ENCODE peak calls at places on chromosomes 2 and 18, in six cellular contexts. One of them, this sample, is unnamed.

GRCh38 chr2:21779786-21780185 is 656.0 kb downstream of the TDRD15 start:
- DNase-seq in H1: no peak
- DNase-seq in WTC11: no peak
- DNase-seq in HCT116: no peak
- DNase-seq in HepG2: no peak
- DNase-seq in K562: no peak
- DNase-seq in this sample: no peak

GRCh38 chr18:47143899-47144485 is 6.3 kb downstream of the HDHD2 start:
- DNase-seq in H1: no peak
- DNase-seq in WTC11: no peak
- DNase-seq in HCT116: no peak
- DNase-seq in HepG2: no peak
- DNase-seq in K562: no peak
- DNase-seq in this sample: no peak

GRCh38 chr2:86750240-86750839 is 30.2 kb downstream of the RMND5A start:
- DNase-seq in H1: no peak
- DNase-seq in WTC11: no peak
- DNase-seq in HCT116: no peak
- DNase-seq in HepG2: no peak
- DNase-seq in K562: no peak
- DNase-seq in this sample: no peak

GRCh38 chr2:45769786-45770576 is 118.5 kb downstream of the PRKCE start:
- DNase-seq in H1: no peak
- DNase-seq in WTC11: no peak
- DNase-seq in HCT116: no peak
- DNase-seq in HepG2: no peak
- DNase-seq in K562: no peak
- DNase-seq in this sample: no peak

GRCh38 chr2:79131687-79132086 is 11.4 kb downstream of the REG1A start:
- DNase-seq in H1: no peak
- DNase-seq in WTC11: no peak
- DNase-seq in HCT116: no peak
- DNase-seq in HepG2: no peak
- DNase-seq in K562: no peak
- DNase-seq in this sample: no peak

GRCh38 chr2:23286765-23287155 is 98.2 kb upstream of the KLHL29 start:
- DNase-seq in H1: no peak
- DNase-seq in WTC11: no peak
- DNase-seq in HCT116: no peak
- DNase-seq in HepG2: no peak
- DNase-seq in K562: no peak
- DNase-seq in this sample: no peak

GRCh38 chr2:164430166-164430783 is 191.0 kb downstream of the GRB14 start:
- DNase-seq in H1: no peak
- DNase-seq in WTC11: peak
- DNase-seq in HCT116: peak
- DNase-seq in HepG2: peak
- DNase-seq in K562: no peak
- DNase-seq in this sample: peak

GRCh38 chr2:228866781-228867180 is 404.3 kb downstream of the PID1 start:
- DNase-seq in H1: no peak
- DNase-seq in WTC11: no peak
- DNase-seq in HCT116: no peak
- DNase-seq in HepG2: no peak
- DNase-seq in K562: no peak
- DNase-seq in this sample: no peak

GRCh38 chr2:221335106-221335505 is 237.0 kb downstream of the EPHA4 start:
- DNase-seq in H1: no peak
- DNase-seq in WTC11: no peak
- DNase-seq in HCT116: no peak
- DNase-seq in HepG2: no peak
- DNase-seq in K562: no peak
- DNase-seq in this sample: no peak

GRCh38 chr2:169363570-169364150 is 1.3 kb upstream of the LRP2 start:
- DNase-seq in H1: peak
- DNase-seq in WTC11: peak
- DNase-seq in HCT116: no peak
- DNase-seq in HepG2: no peak
- DNase-seq in K562: peak
- DNase-seq in this sample: peak

GRCh38 chr18:56286775-56287174 is 351.6 kb downstream of the TXNL1 start:
- DNase-seq in H1: no peak
- DNase-seq in WTC11: no peak
- DNase-seq in HCT116: no peak
- DNase-seq in HepG2: no peak
- DNase-seq in K562: no peak
- DNase-seq in this sample: no peak

GRCh38 chr2:48768669-48769068 is 13.1 kb upstream of the LHCGR start:
- DNase-seq in H1: no peak
- DNase-seq in WTC11: no peak
- DNase-seq in HCT116: no peak
- DNase-seq in HepG2: no peak
- DNase-seq in K562: no peak
- DNase-seq in this sample: no peak

GRCh38 chr2:111715987-111716900 is 167.7 kb downstream of the ANAPC1 start:
- DNase-seq in H1: no peak
- DNase-seq in WTC11: no peak
- DNase-seq in HCT116: no peak
- DNase-seq in HepG2: peak
- DNase-seq in K562: no peak
- DNase-seq in this sample: no peak

GRCh38 chr2:53452957-53453748 is 314.5 kb upstream of the CHAC2 start:
- DNase-seq in H1: no peak
- DNase-seq in WTC11: no peak
- DNase-seq in HCT116: no peak
- DNase-seq in HepG2: no peak
- DNase-seq in K562: no peak
- DNase-seq in this sample: no peak

GRCh38 chr2:240509667-240510512 is 47.9 kb downstream of the ANKMY1 start:
- DNase-seq in H1: no peak
- DNase-seq in WTC11: no peak
- DNase-seq in HCT116: no peak
- DNase-seq in HepG2: no peak
- DNase-seq in K562: no peak
- DNase-seq in this sample: no peak

GRCh38 chr18:48454146-48454796 is 45.1 kb upstream of the ZBTB7C start:
- DNase-seq in H1: no peak
- DNase-seq in WTC11: no peak
- DNase-seq in HCT116: no peak
- DNase-seq in HepG2: peak
- DNase-seq in K562: no peak
- DNase-seq in this sample: no peak

GRCh38 chr2:69012310-69013122 is 463 bp upstream of the ANTXR1 start:
- DNase-seq in H1: peak
- DNase-seq in WTC11: no peak
- DNase-seq in HCT116: peak
- DNase-seq in HepG2: peak
- DNase-seq in K562: peak
- DNase-seq in this sample: no peak

GRCh38 chr18:62437520-62438329 is 85.1 kb upstream of the ZCCHC2 start:
- DNase-seq in H1: no peak
- DNase-seq in WTC11: no peak
- DNase-seq in HCT116: no peak
- DNase-seq in HepG2: no peak
- DNase-seq in K562: no peak
- DNase-seq in this sample: no peak

GRCh38 chr2:210399440-210400041 is 77.0 kb downstream of the LANCL1 start:
- DNase-seq in H1: no peak
- DNase-seq in WTC11: no peak
- DNase-seq in HCT116: peak
- DNase-seq in HepG2: peak
- DNase-seq in K562: no peak
- DNase-seq in this sample: no peak

GRCh38 chr18:35497006-35497333 is 790 bp downstream of the INO80C start:
- DNase-seq in H1: no peak
- DNase-seq in WTC11: no peak
- DNase-seq in HCT116: no peak
- DNase-seq in HepG2: no peak
- DNase-seq in K562: no peak
- DNase-seq in this sample: no peak

GRCh38 chr18:46042571-46043123 is 29.4 kb downstream of the PSTPIP2 start:
- DNase-seq in H1: no peak
- DNase-seq in WTC11: no peak
- DNase-seq in HCT116: no peak
- DNase-seq in HepG2: no peak
- DNase-seq in K562: no peak
- DNase-seq in this sample: no peak

GRCh38 chr2:133948610-133949290 is 305.1 kb upstream of the MGAT5 start:
- DNase-seq in H1: no peak
- DNase-seq in WTC11: no peak
- DNase-seq in HCT116: no peak
- DNase-seq in HepG2: no peak
- DNase-seq in K562: no peak
- DNase-seq in this sample: no peak

GRCh38 chr2:12151716-12152115 is 405.3 kb downstream of the LPIN1 start:
- DNase-seq in H1: no peak
- DNase-seq in WTC11: no peak
- DNase-seq in HCT116: no peak
- DNase-seq in HepG2: no peak
- DNase-seq in K562: no peak
- DNase-seq in this sample: no peak

GRCh38 chr2:12152888-12153287 is 406.5 kb downstream of the LPIN1 start:
- DNase-seq in H1: no peak
- DNase-seq in WTC11: no peak
- DNase-seq in HCT116: no peak
- DNase-seq in HepG2: no peak
- DNase-seq in K562: no peak
- DNase-seq in this sample: no peak

DNA sequence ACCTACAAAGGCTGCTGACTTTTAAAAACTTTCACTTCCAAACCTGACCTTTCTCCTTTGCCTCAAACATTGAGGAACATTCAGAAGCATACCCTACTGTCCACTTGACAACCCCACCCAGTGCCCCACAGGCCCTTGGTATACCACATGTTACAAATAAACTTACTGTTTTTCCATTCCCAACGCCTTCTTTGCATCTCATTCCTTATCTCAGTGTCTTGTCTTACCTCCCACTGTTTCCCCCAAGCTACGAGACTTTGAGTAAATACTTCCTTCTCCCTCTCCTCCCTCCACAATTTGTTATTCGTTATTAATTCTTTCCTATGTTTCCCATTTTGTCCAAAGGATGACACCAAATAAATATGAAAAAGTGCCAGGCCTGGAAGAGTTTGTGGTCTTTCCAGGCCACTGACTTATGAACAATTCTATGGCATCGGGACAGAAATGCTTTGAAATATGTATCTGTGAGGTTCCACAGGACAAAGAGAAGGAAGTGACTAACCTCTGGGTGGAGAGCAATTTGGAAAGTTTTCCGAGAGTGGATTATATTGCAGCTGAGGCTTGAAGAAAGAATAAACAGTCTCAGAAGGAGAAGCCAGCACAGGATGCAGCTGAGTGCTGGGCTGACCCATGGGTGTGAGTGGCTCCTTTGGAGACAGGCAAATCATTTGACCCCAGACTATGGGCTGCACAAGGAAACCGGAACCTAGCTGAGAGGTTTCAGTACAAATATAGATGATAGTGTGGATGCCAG is 409.1 kb downstream of the LPIN1 start:
- DNase-seq in H1: no peak
- DNase-seq in WTC11: no peak
- DNase-seq in HCT116: peak
- DNase-seq in HepG2: no peak
- DNase-seq in K562: no peak
- DNase-seq in this sample: no peak
- TF ChIP-seq SP1 in H1: no peak
- TF ChIP-seq SP1 in WTC11: no peak
- TF ChIP-seq SP1 in HCT116: peak
- TF ChIP-seq SP1 in HepG2: no peak
- TF ChIP-seq SP1 in K562: no peak
- TF ChIP-seq SP1 in this sample: no peak

DNA sequence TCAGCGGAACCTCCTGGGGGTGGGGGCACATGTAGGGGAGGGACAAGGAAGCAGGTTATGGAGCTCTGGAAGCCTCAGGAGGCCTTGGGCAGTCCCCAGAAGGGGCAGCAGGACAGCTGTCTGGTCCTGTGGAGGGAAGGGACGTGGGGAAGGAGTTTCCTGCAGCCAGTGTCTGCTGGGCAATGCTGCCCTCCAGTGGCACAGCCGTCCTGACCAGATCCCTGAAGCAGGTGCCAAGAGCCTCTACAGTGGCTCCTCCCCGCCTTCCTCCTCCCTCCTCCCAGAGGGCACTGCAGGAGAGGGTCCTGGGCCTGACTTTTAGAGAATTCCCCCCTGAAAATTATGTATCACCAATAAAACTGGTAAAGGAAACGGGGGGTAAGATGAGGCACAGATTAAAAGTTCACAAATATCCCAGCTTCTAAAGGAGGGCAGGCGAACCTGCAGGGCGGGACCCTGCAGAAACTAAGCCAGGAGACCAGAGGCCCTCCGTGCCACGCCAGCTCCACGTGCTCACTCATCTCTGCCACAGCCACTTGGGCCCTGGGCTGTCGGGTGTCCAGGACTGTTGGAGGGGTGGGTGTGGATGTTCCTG is 258.5 kb downstream of the TWIST2 start:
- DNase-seq in H1: peak
- DNase-seq in WTC11: peak
- DNase-seq in HCT116: peak
- DNase-seq in HepG2: peak
- DNase-seq in K562: peak
- DNase-seq in this sample: peak
- TF ChIP-seq SP1 in H1: no peak
- TF ChIP-seq SP1 in WTC11: no peak
- TF ChIP-seq SP1 in HCT116: no peak
- TF ChIP-seq SP1 in HepG2: no peak
- TF ChIP-seq SP1 in K562: no peak
- TF ChIP-seq SP1 in this sample: no peak

DNA sequence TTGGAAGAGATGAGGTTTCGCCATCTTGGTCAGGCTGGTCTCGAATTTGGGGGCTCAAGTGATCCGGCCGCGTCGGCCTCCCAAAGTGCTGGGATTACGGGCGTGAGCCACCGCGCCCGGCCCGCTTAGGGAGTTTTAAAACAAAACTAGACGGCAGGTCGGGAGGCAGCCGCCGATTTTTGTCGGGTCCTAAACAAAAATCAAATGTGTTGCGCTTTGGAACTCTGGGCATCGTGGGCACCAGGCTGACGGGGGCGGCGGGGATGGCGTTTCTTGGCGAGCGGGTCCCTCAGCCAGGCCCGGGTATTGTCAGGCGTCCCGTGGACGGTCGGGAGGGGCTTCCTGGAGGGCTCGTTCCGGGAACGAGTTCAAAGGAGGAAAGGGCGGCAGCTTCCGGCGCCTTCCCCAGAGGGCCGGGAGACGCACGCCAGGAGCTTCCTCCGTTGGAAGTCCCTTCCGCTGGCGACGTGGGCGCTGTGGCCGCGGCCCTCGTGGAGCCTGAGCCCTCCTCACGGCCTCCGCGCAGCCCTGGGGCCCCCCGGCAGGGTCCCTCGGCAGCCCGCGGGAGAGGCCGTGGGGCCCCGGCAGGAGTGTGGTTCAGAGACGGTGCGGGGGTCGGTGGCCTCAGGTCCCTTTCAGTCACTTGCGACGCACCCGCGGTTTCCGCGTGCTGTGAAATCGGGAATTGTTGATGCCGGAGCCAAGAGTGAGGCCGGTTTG is 59.2 kb downstream of the EMILIN2 start:
- DNase-seq in H1: peak
- DNase-seq in WTC11: peak
- DNase-seq in HCT116: peak
- DNase-seq in HepG2: peak
- DNase-seq in K562: no peak
- DNase-seq in this sample: no peak
- TF ChIP-seq SP1 in H1: no peak
- TF ChIP-seq SP1 in WTC11: no peak
- TF ChIP-seq SP1 in HCT116: no peak
- TF ChIP-seq SP1 in HepG2: no peak
- TF ChIP-seq SP1 in K562: no peak
- TF ChIP-seq SP1 in this sample: no peak

GRCh38 chr2:212328129-212328528 is 210.5 kb downstream of the ERBB4 start:
- DNase-seq in H1: no peak
- DNase-seq in WTC11: no peak
- DNase-seq in HCT116: no peak
- DNase-seq in HepG2: no peak
- DNase-seq in K562: no peak
- DNase-seq in this sample: no peak
- TF ChIP-seq SP1 in H1: no peak
- TF ChIP-seq SP1 in WTC11: no peak
- TF ChIP-seq SP1 in HCT116: no peak
- TF ChIP-seq SP1 in HepG2: no peak
- TF ChIP-seq SP1 in K562: no peak
- TF ChIP-seq SP1 in this sample: no peak

This sample was measured in HEK293T.